ENCODE peak calls at places on chromosomes 12 and 14, in five cellular contexts. E, Y, W, Z and B are unnamed samples.
A peak's percentile ranks its signal among the peaks of the same experiment; 100 is the strongest.

GRCh38 chr14:34051966-34052657 is 101.2 kb upstream of the EGLN3 start:
- DNase-seq in E (peak; percentile 83), Y (no peak), W (peak; percentile 88), Z (peak; percentile 90), B (peak; percentile 54)

GRCh38 chr14:63174760-63175191 is 29.5 kb upstream of the RHOJ start:
- DNase-seq in E (peak; percentile 74), Y (peak; percentile 55), W (peak; percentile 12), Z (peak; percentile 63), B (no peak)

GRCh38 chr14:62763951-62764350 is 281.3 kb downstream of the KCNH5 start:
- DNase-seq in E (no peak), Y (no peak), W (no peak), Z (no peak), B (no peak)

GRCh38 chr14:99262977-99263448 is 9.0 kb downstream of the BCL11B start:
- DNase-seq in E (no peak), Y (no peak), W (no peak), Z (no peak), B (no peak)

GRCh38 chr14:89794096-89794495 is 160.4 kb downstream of the EFCAB11 start:
- DNase-seq in E (peak; percentile 53), Y (no peak), W (no peak), Z (no peak), B (no peak)

GRCh38 chr12:91040356-91040755 is 17.5 kb downstream of the KERA start:
- DNase-seq in E (peak; percentile 76), Y (no peak), W (no peak), Z (no peak), B (no peak)

GRCh38 chr12:110932048-110932447 is 11.7 kb upstream of the MYL2 start:
- DNase-seq in E (peak; percentile 26), Y (peak; percentile 40), W (no peak), Z (peak; percentile 40), B (no peak)

GRCh38 chr12:6563448-6564050 is 4.5 kb downstream of the NOP2 start:
- DNase-seq in E (peak; percentile 65), Y (peak; percentile 73), W (no peak), Z (peak; percentile 46), B (peak; percentile 28)

GRCh38 chr12:124601699-124602098 is 34.3 kb upstream of the NCOR2 start:
- DNase-seq in E (no peak), Y (no peak), W (no peak), Z (no peak), B (no peak)

GRCh38 chr14:31703056-31703455 is 141.9 kb downstream of the NUBPL start:
- DNase-seq in E (peak; percentile 2), Y (no peak), W (no peak), Z (no peak), B (no peak)

GRCh38 chr12:116196226-116196625 is 81.3 kb downstream of the MED13L start:
- DNase-seq in E (no peak), Y (no peak), W (no peak), Z (no peak), B (no peak)

GRCh38 chr14:104390221-104390931 is 189.2 kb upstream of the C14orf180 start:
- DNase-seq in E (no peak), Y (no peak), W (no peak), Z (no peak), B (no peak)

GRCh38 chr12:3456809-3457208 is 34.2 kb upstream of the PRMT8 start:
- DNase-seq in E (no peak), Y (peak; percentile 30), W (no peak), Z (no peak), B (no peak)

GRCh38 chr12:53233671-53234091 is 1.7 kb upstream of the RARG start:
- DNase-seq in E (peak; percentile 57), Y (no peak), W (no peak), Z (no peak), B (no peak)

GRCh38 chr12:47744005-47744651 is 14.6 kb downstream of the RAPGEF3 start:
- DNase-seq in E (no peak), Y (peak; percentile 51), W (peak; percentile 75), Z (peak; percentile 85), B (peak; percentile 78)

GRCh38 chr12:131830335-131831020 is 2.3 kb downstream of the MMP17 start:
- DNase-seq in E (peak; percentile 97), Y (peak; percentile 87), W (peak; percentile 23), Z (peak; percentile 91), B (peak; percentile 15)

GRCh38 chr14:52918486-52918885 is 32.4 kb downstream of the FERMT2 start:
- DNase-seq in E (peak; percentile 87), Y (no peak), W (no peak), Z (peak; percentile 91), B (peak; percentile 64)

GRCh38 chr12:121494093-121494787 is 86.6 kb downstream of the KDM2B start:
- DNase-seq in E (peak; percentile 46), Y (peak; percentile 73), W (peak; percentile 8), Z (peak; percentile 53), B (no peak)

GRCh38 chr12:100401660-100402059 is 44.8 kb downstream of the SLC17A8 start:
- DNase-seq in E (peak; percentile 46), Y (no peak), W (no peak), Z (peak; percentile 76), B (no peak)

GRCh38 chr12:57046947-57047890 is 2.7 kb downstream of the MYO1A start:
- DNase-seq in E (no peak), Y (no peak), W (no peak), Z (no peak), B (no peak)

GRCh38 chr14:61129168-61129745 is 148.2 kb downstream of the SLC38A6 start:
- DNase-seq in E (no peak), Y (no peak), W (no peak), Z (peak; percentile 57), B (no peak)

GRCh38 chr12:116455540-116456306 is 103.5 kb upstream of the MAP1LC3B2 start:
- DNase-seq in E (peak; percentile 96), Y (peak; percentile 38), W (peak; percentile 85), Z (peak; percentile 83), B (no peak)

GRCh38 chr12:25701290-25701689 is 148.2 kb upstream of the LMNTD1 start:
- DNase-seq in E (peak; percentile 37), Y (no peak), W (peak; percentile 1), Z (peak; percentile 80), B (no peak)

GRCh38 chr14:87944987-87945604 is 47.9 kb downstream of the GALC start:
- DNase-seq in E (peak; percentile 48), Y (peak; percentile 3), W (peak; percentile 33), Z (peak; percentile 66), B (peak; percentile 15)

GRCh38 chr14:68756071-68756481 is 36.8 kb downstream of the ZFP36L1 start:
- DNase-seq in E (peak; percentile 73), Y (peak; percentile 65), W (no peak), Z (no peak), B (no peak)

GRCh38 chr12:121017966-121018491 is 1.7 kb upstream of the C12orf43 start:
- DNase-seq in E (no peak), Y (no peak), W (no peak), Z (no peak), B (no peak)

GRCh38 chr14:103115845-103116572 is 7.3 kb upstream of the TNFAIP2 start:
- DNase-seq in E (peak; percentile 38), Y (no peak), W (no peak), Z (peak; percentile 75), B (no peak)

GRCh38 chr12:6316921-6317692 is 6.6 kb downstream of the PLEKHG6 start:
- DNase-seq in E (no peak), Y (no peak), W (no peak), Z (no peak), B (no peak)

GRCh38 chr14:37490607-37491006 is 104.4 kb downstream of the FOXA1 start:
- DNase-seq in E (no peak), Y (no peak), W (no peak), Z (no peak), B (no peak)

GRCh38 chr12:55743131-55743921 is 404 bp downstream of the GDF11 start:
- DNase-seq in E (peak; percentile 87), Y (peak; percentile 91), W (no peak), Z (peak; percentile 67), B (peak; percentile 64)

GRCh38 chr12:34406228-34406995 is 384.1 kb downstream of the ALG10 start:
- DNase-seq in E (no peak), Y (peak; percentile 0), W (no peak), Z (no peak), B (no peak)
- H3K9me3 ChIP-seq in E (no peaks in the 10 kb centered on the region), Y (peaks cover 7% of the 10 kb centered on the region), W (peaks cover 28% of the 10 kb centered on the region), Z (peaks cover 31% of the 10 kb centered on the region), B (no peaks in the 10 kb centered on the region)

GRCh38 chr12:130083002-130083401 is 79.3 kb upstream of the FZD10 start:
- DNase-seq in E (no peak), Y (no peak), W (no peak), Z (no peak), B (no peak)
- TF ChIP-seq EZH2phosphoT487 in E (no peak), Y (no peak), W (no peak), Z (no peak), B (no peak)

GRCh38 chr12:1320021-1320420 is 274.4 kb downstream of the FBXL14 start:
- DNase-seq in E (no peak), Y (no peak), W (no peak), Z (no peak), B (no peak)

GRCh38 chr12:1313906-1314305 is 280.5 kb downstream of the FBXL14 start:
- DNase-seq in E (peak; percentile 16), Y (no peak), W (no peak), Z (no peak), B (no peak)

GRCh38 chr12:1314523-1314922 is 279.9 kb downstream of the FBXL14 start:
- DNase-seq in E (no peak), Y (no peak), W (no peak), Z (no peak), B (no peak)

GRCh38 chr12:1319215-1319614 is 275.2 kb downstream of the FBXL14 start:
- DNase-seq in E (peak; percentile 71), Y (no peak), W (no peak), Z (no peak), B (no peak)

DNA sequence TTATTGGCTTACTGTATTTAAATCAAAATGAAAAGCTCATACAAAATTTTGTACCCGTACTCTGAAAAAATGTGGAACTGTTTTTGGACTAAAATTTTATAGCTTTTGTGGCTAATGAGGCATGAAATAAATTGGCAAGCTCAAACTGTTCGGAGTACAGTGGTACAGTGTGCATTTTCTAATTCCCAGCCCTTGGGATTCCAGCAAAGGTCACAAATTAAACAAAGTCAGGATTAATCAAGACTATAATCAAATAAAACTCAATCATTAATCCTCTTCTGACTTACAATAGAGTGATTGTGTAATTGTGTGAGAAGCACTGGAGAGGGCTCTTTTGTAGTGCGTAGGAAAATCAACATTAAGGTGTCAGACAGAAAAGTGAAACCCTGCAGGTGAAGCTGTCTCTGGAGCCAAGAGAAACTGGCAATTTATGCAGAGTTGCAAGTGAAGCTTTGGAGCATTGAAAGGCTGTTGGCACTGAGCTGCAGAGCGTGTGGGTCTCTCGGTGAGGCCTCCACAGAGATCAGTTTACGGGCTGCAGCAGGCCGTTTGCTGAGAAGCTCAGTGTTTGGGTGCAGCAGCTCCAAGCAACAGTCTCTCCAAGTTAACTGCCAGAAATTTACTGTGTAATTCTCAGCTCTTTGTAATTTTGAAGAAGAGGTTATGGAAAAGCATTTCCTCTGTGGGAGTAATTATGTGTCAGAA is 275.9 kb downstream of the FBXL14 start:
- DNase-seq in E (peak; percentile 76), Y (no peak), W (no peak), Z (peak; percentile 62), B (no peak)
- H3K27me3 ChIP-seq in E (no peaks in the 10 kb centered on the region), Y (no peaks in the 10 kb centered on the region), W (no peaks in the 10 kb centered on the region), Z (no peaks in the 10 kb centered on the region), B (no peaks in the 10 kb centered on the region)

DNA sequence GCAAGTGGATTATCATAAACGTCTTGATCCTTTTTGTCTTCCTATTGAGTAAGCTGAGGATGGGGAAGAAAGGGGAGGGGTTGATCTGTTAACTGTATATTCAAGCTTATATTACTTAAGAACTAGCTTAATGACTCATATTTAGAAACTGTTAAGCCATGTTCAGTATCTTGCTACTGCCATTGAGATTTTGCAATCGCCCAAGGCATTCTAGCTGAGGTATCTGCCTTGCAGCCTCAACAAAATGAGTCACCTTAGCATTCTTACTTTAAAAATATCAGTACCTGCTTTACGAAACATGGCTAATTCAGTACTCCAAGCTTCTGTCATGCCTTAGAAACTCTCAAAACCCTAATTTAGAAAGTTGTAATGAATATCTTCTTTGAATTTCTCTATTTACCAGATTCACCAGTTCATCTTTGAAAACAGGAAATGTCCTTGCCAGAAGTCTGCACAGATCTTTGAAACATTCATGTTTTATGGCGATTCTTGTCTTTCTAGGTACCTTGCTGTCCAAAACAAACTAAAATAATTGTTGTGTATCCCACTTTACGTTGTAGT is 76.1 kb downstream of the ALG10B start:
- DNase-seq in E (peak; percentile 44), Y (no peak), W (no peak), Z (peak; percentile 97), B (peak; percentile 16)
- H3K9me3 ChIP-seq in E (no peaks in the 10 kb centered on the region), Y (no peaks in the 10 kb centered on the region), W (no peaks in the 10 kb centered on the region), Z (no peaks in the 10 kb centered on the region), B (no peaks in the 10 kb centered on the region)